ENCODE peak calls at places on chromosomes 1 and 21, in five cellular contexts. Y is MM.1S, W is lower lobe of right lung, X is A673, A is vagina. G is an unnamed sample.

GRCh38 chr1:178283409-178283808 is 189.5 kb downstream of the RASAL2 start:
- DNase-seq in Y (no peak), W (peak; percentile 59), X (no peak), A (no peak), G (no peak)

GRCh38 chr1:166988976-166989515 is at the start of gene MAEL:
- DNase-seq in Y (no peak), W (no peak), X (no peak), A (no peak), G (peak; percentile 46)

GRCh38 chr1:47725732-47726495 is 271.3 kb downstream of the TRABD2B start:
- DNase-seq in Y (peak; percentile 72), W (peak; percentile 78), X (peak; percentile 81), A (no peak), G (peak; percentile 75)

GRCh38 chr21:43191971-43192370 is 23.2 kb downstream of the CRYAA start:
- DNase-seq in Y (no peak), W (no peak), X (no peak), A (peak; percentile 69), G (no peak)

GRCh38 chr1:236394016-236394481 is at the start of gene EDARADD:
- DNase-seq in Y (no peak), W (no peak), X (no peak), A (no peak), G (no peak)

GRCh38 chr1:199460933-199461332 is 566.6 kb upstream of the NR5A2 start:
- DNase-seq in Y (peak; percentile 55), W (no peak), X (peak; percentile 41), A (no peak), G (no peak)

GRCh38 chr1:116879478-116880133 is 30.1 kb upstream of the PTGFRN start:
- DNase-seq in Y (no peak), W (no peak), X (no peak), A (no peak), G (no peak)

GRCh38 chr1:197994907-197995407 is 77.8 kb downstream of the LHX9 start:
- DNase-seq in Y (no peak), W (no peak), X (no peak), A (no peak), G (no peak)

GRCh38 chr1:43101061-43101460 is 71.0 kb downstream of the EBNA1BP2 start:
- DNase-seq in Y (no peak), W (no peak), X (no peak), A (no peak), G (no peak)

GRCh38 chr1:74731399-74732052 is 1.3 kb downstream of the CRYZ start:
- DNase-seq in Y (no peak), W (no peak), X (no peak), A (no peak), G (no peak)

DNA sequence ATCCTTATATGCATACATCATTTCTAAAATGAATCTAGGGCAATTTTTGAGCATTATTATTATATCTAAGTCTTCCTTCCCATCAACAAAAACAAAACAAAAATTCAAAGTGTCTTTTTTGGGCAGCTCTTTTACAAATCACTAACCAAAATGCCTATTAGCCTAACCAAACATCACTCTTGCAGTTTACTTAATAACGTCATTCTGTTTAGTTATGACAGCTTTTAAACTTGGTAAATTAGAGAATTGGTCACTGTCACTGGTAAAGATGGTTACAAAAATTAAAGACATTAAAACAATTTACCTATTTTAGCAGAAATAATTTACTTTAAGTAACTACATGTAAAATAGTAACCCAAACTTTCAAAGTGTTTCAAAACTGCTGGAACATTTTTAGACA is 2.8 kb downstream of the ARHGAP29 start:
- DNase-seq in Y (no peak), W (no peak), X (no peak), A (no peak), G (no peak)
- H3K4me3 ChIP-seq in Y (no peak overlapping the region), W (peak overlapping the region; percentile 74), X (no peak overlapping the region), A (peak overlapping the region; percentile 77), G (no peak overlapping the region)

GRCh38 chr1:22553104-22553880 is 10.0 kb upstream of the EPHA8 start:
- DNase-seq in Y (no peak), W (no peak), X (no peak), A (no peak), G (no peak)

GRCh38 chr1:22551591-22552370 is 11.5 kb upstream of the EPHA8 start:
- DNase-seq in Y (no peak), W (no peak), X (no peak), A (no peak), G (no peak)

GRCh38 chr1:22556391-22557104 is 6.7 kb upstream of the EPHA8 start:
- DNase-seq in Y (no peak), W (no peak), X (no peak), A (no peak), G (no peak)

GRCh38 chr1:22555386-22555656 is 8.0 kb upstream of the EPHA8 start:
- DNase-seq in Y (no peak), W (no peak), X (no peak), A (no peak), G (no peak)

GRCh38 chr1:22553991-22554522 is 9.2 kb upstream of the EPHA8 start:
- DNase-seq in Y (no peak), W (no peak), X (no peak), A (no peak), G (no peak)
- H3K27me3 ChIP-seq in Y (peaks cover 95% of the 10 kb centered on the region), W (peaks cover 55% of the 10 kb centered on the region), X (peaks cover 36% of the 10 kb centered on the region), A (no peaks in the 10 kb centered on the region), G (no peaks in the 10 kb centered on the region)

DNA sequence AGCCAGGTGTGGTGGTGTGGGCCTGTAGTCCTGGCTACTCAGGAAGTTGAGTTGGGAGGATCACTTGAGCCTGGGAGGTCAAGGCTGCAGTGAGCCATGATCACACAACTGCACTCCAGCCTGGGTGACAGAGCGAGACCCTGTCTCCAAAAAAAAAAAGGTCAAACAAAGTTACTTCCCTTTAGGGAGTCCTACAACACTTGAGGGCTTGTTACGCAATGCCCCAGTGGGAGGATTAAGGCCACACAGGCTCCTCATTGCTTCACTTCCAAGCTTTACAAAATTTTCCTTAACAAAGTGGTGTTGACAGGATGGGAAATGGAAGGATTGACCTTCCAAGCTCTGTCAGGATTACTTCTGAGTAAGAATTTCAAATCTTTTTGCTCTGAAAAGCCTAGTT is 6.2 kb upstream of the EXTL1 start:
- DNase-seq in Y (no peak), W (peak; percentile 81), X (peak; percentile 48), A (no peak), G (peak; percentile 50)
- H3K4me1 ChIP-seq in Y (peaks cover 6% of the 10 kb centered on the region), W (peaks cover 32% of the 10 kb centered on the region), X (no peaks in the 10 kb centered on the region), A (no peaks in the 10 kb centered on the region), G (peaks cover 5% of the 10 kb centered on the region)

DNA sequence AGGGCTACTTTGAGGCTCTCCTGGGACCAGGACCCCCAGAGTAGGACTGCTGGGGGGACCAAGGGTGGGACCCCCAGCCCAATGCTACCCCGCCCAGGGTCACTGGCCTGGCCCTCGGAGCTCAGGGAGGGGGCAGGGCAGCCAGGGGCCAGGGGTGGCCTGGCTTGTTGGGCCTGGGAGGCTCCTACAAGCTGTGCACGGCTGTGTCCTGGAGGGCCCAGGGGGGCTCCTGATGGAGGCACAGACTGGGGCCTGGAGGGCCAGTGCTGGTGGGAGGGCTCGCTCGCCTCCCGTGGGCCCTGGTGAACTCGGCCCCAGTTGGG is 2.2 kb downstream of the HES4 start:
- DNase-seq in Y (no peak), W (no peak), X (no peak), A (no peak), G (no peak)
- H3K4me3 ChIP-seq in Y (no peak overlapping the region), W (no peak overlapping the region), X (no peak overlapping the region), A (no peak overlapping the region), G (no peak overlapping the region)

GRCh38 chr1:18645172-18646090 is 14.8 kb downstream of the PAX7 start:
- DNase-seq in Y (no peak), W (no peak), X (no peak), A (no peak), G (no peak)
- H3K27me3 ChIP-seq in Y (peaks cover 94% of the 10 kb centered on the region), W (peaks cover 99% of the 10 kb centered on the region), X (peaks cover 13% of the 10 kb centered on the region), A (peaks cover 23% of the 10 kb centered on the region), G (no peaks in the 10 kb centered on the region)

GRCh38 chr1:9588551-9589143 is at the start of gene TMEM201:
- DNase-seq in Y (peak; percentile 94), W (peak; percentile 96), X (peak; percentile 96), A (peak; percentile 88), G (peak; percentile 95)

GRCh38 chr1:9589144-9589718 is 520 bp downstream of the TMEM201 start:
- DNase-seq in Y (peak; percentile 51), W (peak; percentile 44), X (peak; percentile 49), A (no peak), G (peak; percentile 67)

GRCh38 chr1:9590945-9591668 is 2.4 kb downstream of the TMEM201 start:
- DNase-seq in Y (no peak), W (peak; percentile 48), X (no peak), A (no peak), G (peak; percentile 14)

GRCh38 chr1:9589719-9590157 is 1.0 kb downstream of the TMEM201 start:
- DNase-seq in Y (no peak), W (no peak), X (peak; percentile 35), A (no peak), G (no peak)

GRCh38 chr1:9590201-9590600 is 1.5 kb downstream of the TMEM201 start:
- DNase-seq in Y (no peak), W (no peak), X (no peak), A (no peak), G (no peak)
- H3K4me1 ChIP-seq in Y (peaks cover 6% of the 10 kb centered on the region), W (peaks cover 33% of the 10 kb centered on the region), X (peaks cover 44% of the 10 kb centered on the region), A (peaks cover 55% of the 10 kb centered on the region), G (peaks cover 31% of the 10 kb centered on the region)

GRCh38 chr1:27144920-27145661 is 9.8 kb downstream of the SLC9A1 start:
- DNase-seq in Y (no peak), W (no peak), X (no peak), A (no peak), G (peak; percentile 70)

GRCh38 chr1:27143408-27143807 is 11.5 kb downstream of the SLC9A1 start:
- DNase-seq in Y (no peak), W (no peak), X (no peak), A (no peak), G (no peak)

GRCh38 chr1:27147842-27148518 is 6.9 kb downstream of the SLC9A1 start:
- DNase-seq in Y (no peak), W (no peak), X (no peak), A (no peak), G (no peak)

GRCh38 chr1:27144349-27144748 is 10.6 kb downstream of the SLC9A1 start:
- DNase-seq in Y (no peak), W (no peak), X (no peak), A (no peak), G (no peak)

DNA sequence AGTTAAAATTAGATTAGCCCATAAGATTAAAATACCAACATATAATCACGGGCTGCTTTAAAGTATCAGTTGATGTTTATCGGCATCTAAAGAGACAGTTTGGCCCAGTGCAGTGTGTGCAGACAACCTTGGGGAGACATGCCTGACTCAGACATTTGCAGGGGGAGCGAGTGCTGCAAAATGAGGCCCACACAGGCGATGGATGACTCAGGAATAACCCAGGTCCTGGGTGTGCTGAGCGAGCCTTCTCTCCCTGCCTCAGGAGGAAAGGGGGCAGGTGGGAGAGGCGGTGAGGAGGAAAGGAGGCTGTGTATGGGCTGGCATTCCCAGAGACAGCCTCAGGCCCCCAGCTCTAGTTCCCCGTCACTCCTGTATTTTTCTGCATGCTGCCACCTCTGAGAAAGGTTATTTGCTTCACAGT is 9.0 kb downstream of the SLC9A1 start:
- DNase-seq in Y (no peak), W (no peak), X (peak; percentile 30), A (no peak), G (no peak)
- H3K4me3 ChIP-seq in Y (no peak overlapping the region), W (no peak overlapping the region), X (no peak overlapping the region), A (no peak overlapping the region), G (no peak overlapping the region)

DNA sequence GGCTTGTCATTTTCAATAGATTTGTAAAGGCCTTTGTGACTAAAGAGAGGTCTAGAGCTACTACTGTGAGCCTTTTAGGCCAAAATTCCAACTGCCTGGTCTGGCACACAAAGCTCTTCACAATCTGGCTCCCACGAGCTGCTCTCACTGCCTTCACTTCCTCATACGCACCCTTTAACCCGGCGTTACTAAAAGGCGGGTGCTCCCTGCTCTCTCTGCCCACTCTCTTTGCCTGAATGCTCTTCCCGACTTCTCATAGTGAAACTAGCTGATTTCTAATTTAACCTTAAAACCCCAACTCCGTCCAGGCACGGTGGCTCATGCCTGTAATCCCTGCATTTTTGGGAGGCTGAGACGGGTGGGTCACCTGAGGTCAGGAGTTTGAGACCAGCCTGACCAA is 14.2 kb downstream of the BSDC1 start:
- DNase-seq in Y (no peak), W (no peak), X (no peak), A (no peak), G (no peak)
- H3K27me3 ChIP-seq in Y (no peaks in the 10 kb centered on the region), W (no peaks in the 10 kb centered on the region), X (no peaks in the 10 kb centered on the region), A (no peaks in the 10 kb centered on the region), G (no peaks in the 10 kb centered on the region)

G was measured in right cardiac atrium.